ENCODE peak calls at places on chromosome 19, in five cellular contexts. I, Y, D, H and F are unnamed samples.

GRCh38 chr19:18349524-18350128 is 9.2 kb downstream of the PGPEP1 start:
- DNase-seq in I (peak), Y (no peak), D (peak), H (no peak), F (no peak)

GRCh38 chr19:31257426-31258130 is 91.7 kb downstream of the TSHZ3 start:
- DNase-seq in I (no peak), Y (no peak), D (no peak), H (no peak), F (no peak)

GRCh38 chr19:932647-933552 is 7.1 kb downstream of the ARID3A start:
- DNase-seq in I (peak), Y (no peak), D (peak), H (peak), F (peak)

GRCh38 chr19:41521860-41522555 is 54.0 kb upstream of the CEACAM21 start:
- DNase-seq in I (no peak), Y (no peak), D (peak), H (peak), F (no peak)

GRCh38 chr19:38401148-38401547 is 1.7 kb upstream of the FAM98C start:
- DNase-seq in I (no peak), Y (no peak), D (no peak), H (no peak), F (no peak)

GRCh38 chr19:2171349-2172145 is 7.8 kb downstream of the DOT1L start:
- DNase-seq in I (no peak), Y (no peak), D (peak), H (peak), F (no peak)

GRCh38 chr19:16315825-16316505 is 8.7 kb upstream of the KLF2 start:
- DNase-seq in I (peak), Y (peak), D (no peak), H (no peak), F (no peak)

GRCh38 chr19:53158119-53158656 is 665 bp downstream of the ZNF347 start:
- DNase-seq in I (peak), Y (peak), D (peak), H (peak), F (peak)

GRCh38 chr19:52823676-52824075 is 2.2 kb upstream of the ZNF28 start:
- DNase-seq in I (no peak), Y (no peak), D (no peak), H (no peak), F (no peak)

GRCh38 chr19:32339988-32340874 is 5.2 kb upstream of the ZNF507 start:
- DNase-seq in I (peak), Y (peak), D (peak), H (peak), F (peak)

GRCh38 chr19:1261863-1262686 is 7.1 kb upstream of the CIRBP start:
- DNase-seq in I (peak), Y (no peak), D (peak), H (no peak), F (peak)

GRCh38 chr19:53086949-53087348 is 16.3 kb downstream of the ZNF160 start:
- DNase-seq in I (peak), Y (no peak), D (no peak), H (no peak), F (no peak)

GRCh38 chr19:55255618-55256423 is 3.0 kb downstream of the PPP6R1 start:
- DNase-seq in I (no peak), Y (no peak), D (peak), H (peak), F (no peak)

GRCh38 chr19:1213391-1214286 is 8.1 kb downstream of the STK11 start:
- DNase-seq in I (peak), Y (peak), D (peak), H (no peak), F (peak)

GRCh38 chr19:8337728-8338127 is 5.3 kb downstream of the KANK3 start:
- DNase-seq in I (no peak), Y (no peak), D (no peak), H (no peak), F (no peak)

GRCh38 chr19:23957660-23958281 is 43.1 kb downstream of the ZNF726 start:
- DNase-seq in I (no peak), Y (no peak), D (no peak), H (no peak), F (no peak)

GRCh38 chr19:872266-872951 is 12.9 kb downstream of the CFD start:
- DNase-seq in I (peak), Y (peak), D (peak), H (peak), F (no peak)

GRCh38 chr19:12733369-12733896 is 1.1 kb downstream of the TRIR start:
- DNase-seq in I (no peak), Y (no peak), D (no peak), H (no peak), F (no peak)

DNA sequence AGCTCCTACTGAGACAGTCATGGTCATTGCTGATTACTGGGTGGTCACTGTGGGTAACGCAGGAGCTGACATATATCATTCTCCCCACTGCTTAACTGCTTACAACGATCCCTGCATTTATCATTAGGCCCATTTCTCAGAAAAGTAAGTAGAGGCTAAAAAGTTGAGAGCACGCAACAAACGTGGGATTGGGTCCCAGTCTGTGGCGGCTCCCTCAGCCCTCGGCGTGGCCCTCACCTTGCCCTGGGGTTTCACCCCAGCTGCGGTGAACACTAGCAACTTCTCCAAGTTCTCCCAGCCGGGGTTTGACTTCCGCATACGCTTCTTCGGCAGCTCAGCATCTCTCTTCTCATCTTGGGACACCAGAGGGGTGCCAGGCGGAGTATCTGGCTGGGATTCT is 2.5 kb downstream of the PNKP start:
- DNase-seq in I (no peak), Y (no peak), D (no peak), H (no peak), F (no peak)
- H3K4me3 ChIP-seq in I (no peak), Y (no peak), D (no peak), H (no peak), F (peak)

GRCh38 chr19:34961775-34962174 is 2.3 kb downstream of the ZNF792 start:
- DNase-seq in I (no peak), Y (no peak), D (no peak), H (no peak), F (no peak)
- H3K4me3 ChIP-seq in I (no peak), Y (no peak), D (no peak), H (peak), F (no peak)

GRCh38 chr19:44752816-44753618 is 4.5 kb downstream of the BCL3 start:
- DNase-seq in I (peak), Y (peak), D (peak), H (peak), F (peak)
- H3K4me3 ChIP-seq in I (peak), Y (no peak), D (no peak), H (peak), F (peak)

GRCh38 chr19:42919757-42920079 is 2.0 kb upstream of the PSG6 start:
- DNase-seq in I (no peak), Y (no peak), D (no peak), H (no peak), F (no peak)
- H3K4me3 ChIP-seq in I (no peak), Y (no peak), D (no peak), H (no peak), F (no peak)

DNA sequence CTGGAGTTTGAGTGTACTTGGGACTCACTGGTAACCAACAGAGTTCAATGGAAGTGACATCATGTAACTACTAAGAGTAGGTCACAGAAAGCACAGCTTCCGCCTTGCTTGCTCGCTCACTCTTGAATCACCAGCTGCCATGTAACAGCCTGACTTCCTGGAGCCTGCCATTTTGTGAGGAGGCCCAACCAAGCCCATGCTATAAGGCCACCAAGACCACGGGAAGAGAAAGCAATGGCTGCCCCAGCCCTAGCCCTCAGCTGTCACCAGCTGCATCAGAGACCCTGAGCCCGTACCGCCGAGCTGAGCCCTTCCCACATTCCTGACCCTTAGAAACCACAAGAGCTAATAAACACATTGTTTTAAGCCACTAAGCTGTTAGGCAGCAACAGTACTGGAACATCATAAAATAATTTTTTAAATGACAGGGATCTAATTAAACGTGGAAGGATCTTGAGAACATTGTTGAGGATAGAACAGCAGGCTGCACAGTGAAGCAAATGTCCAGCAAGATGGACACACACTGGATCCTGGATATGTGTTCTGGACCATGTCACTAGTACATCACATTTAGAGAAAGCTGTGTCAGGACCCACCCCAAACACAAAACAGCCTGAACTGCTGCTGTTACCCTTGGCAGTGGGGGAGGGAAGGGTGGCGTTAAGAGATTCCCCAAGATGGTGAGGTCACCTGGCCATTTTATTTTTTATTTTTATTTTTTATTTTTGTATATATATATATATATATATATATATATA is 21.7 kb upstream of the LDLR start:
- DNase-seq in I (no peak), Y (no peak), D (no peak), H (no peak), F (no peak)
- H3K4me3 ChIP-seq in I (no peak), Y (no peak), D (no peak), H (no peak), F (no peak)